ENCODE peak calls at places on chromosomes 4 and X, in six cellular contexts. U is SK-N-SH, G is tibial artery, W is glutamatergic neuron, O is epithelial cell of esophagus, H is GM06990. Q is an unnamed sample.
A peak's percentile ranks its signal among the peaks of the same experiment; 100 is the strongest.

GRCh38 chr4:2266181-2266580 is 4.3 kb upstream of the MXD4 start:
- DNase-seq in U (peak; percentile 48), G (peak; percentile 65), W (no peak), O (no peak), H (no peak), Q (no peak)

GRCh38 chr4:166422475-166422874 is 549.4 kb downstream of the TLL1 start:
- DNase-seq in U (no peak), G (no peak), W (no peak), O (peak; percentile 49), H (no peak), Q (no peak)

GRCh38 chrX:1925053-1925481 is 310.2 kb downstream of the ASMT start:
- DNase-seq in U (no peak), G (no peak), W (peak; percentile 42), O (no peak), H (no peak), Q (no peak)

GRCh38 chr4:125522992-125523391 is 208.2 kb downstream of the FAT4 start:
- DNase-seq in U (no peak), G (no peak), W (no peak), O (no peak), H (no peak), Q (no peak)

GRCh38 chr4:2277956-2278355 is 16.0 kb upstream of the MXD4 start:
- DNase-seq in U (no peak), G (no peak), W (no peak), O (no peak), H (no peak), Q (no peak)

GRCh38 chr4:139645458-139645857 is 20.2 kb upstream of the MGST2 start:
- DNase-seq in U (no peak), G (no peak), W (no peak), O (peak; percentile 96), H (no peak), Q (no peak)

GRCh38 chrX:130086414-130087207 is 23.7 kb downstream of the ELF4 start:
- DNase-seq in U (no peak), G (no peak), W (no peak), O (no peak), H (peak; percentile 80), Q (peak; percentile 56)

GRCh38 chr4:31741321-31741720 is 1021.2 kb downstream of the PCDH7 start:
- DNase-seq in U (no peak), G (no peak), W (no peak), O (peak; percentile 64), H (no peak), Q (no peak)

GRCh38 chr4:76687730-76688441 is 210.1 kb downstream of the SOWAHB start:
- DNase-seq in U (peak; percentile 52), G (no peak), W (no peak), O (no peak), H (no peak), Q (no peak)

GRCh38 chrX:55818673-55819375 is 101.3 kb downstream of the RRAGB start:
- DNase-seq in U (no peak), G (no peak), W (no peak), O (peak; percentile 13), H (no peak), Q (no peak)

GRCh38 chr4:140185725-140186124 is 31.7 kb upstream of the MAML3 start:
- DNase-seq in U (no peak), G (no peak), W (no peak), O (no peak), H (no peak), Q (no peak)

GRCh38 chr4:13529130-13529919 is 15.0 kb downstream of the NKX3-2 start:
- DNase-seq in U (peak; percentile 30), G (no peak), W (no peak), O (no peak), H (no peak), Q (no peak)

GRCh38 chr4:94957030-94957429 is 199.3 kb downstream of the BMPR1B start:
- DNase-seq in U (no peak), G (no peak), W (no peak), O (peak; percentile 33), H (no peak), Q (no peak)

GRCh38 chr4:40645576-40645975 is 15.9 kb upstream of the RBM47 start:
- DNase-seq in U (no peak), G (no peak), W (no peak), O (no peak), H (no peak), Q (no peak)

GRCh38 chr4:113384600-113384999 is 335.1 kb downstream of the ANK2 start:
- DNase-seq in U (no peak), G (no peak), W (no peak), O (peak; percentile 67), H (no peak), Q (no peak)

GRCh38 chrX:154712781-154713391 is 38.0 kb downstream of the GAB3 start:
- DNase-seq in U (no peak), G (no peak), W (no peak), O (peak; percentile 75), H (peak; percentile 57), Q (no peak)

GRCh38 chr4:46399440-46399839 is 9.5 kb upstream of the GABRA2 start:
- DNase-seq in U (no peak), G (no peak), W (no peak), O (no peak), H (no peak), Q (no peak)

GRCh38 chr4:183541081-183542045 is 36.5 kb downstream of the ING2 start:
- DNase-seq in U (no peak), G (no peak), W (peak; percentile 44), O (no peak), H (no peak), Q (no peak)

GRCh38 chr4:151753056-151753455 is 7.8 kb downstream of the GATB start:
- DNase-seq in U (no peak), G (no peak), W (no peak), O (peak; percentile 93), H (no peak), Q (no peak)

GRCh38 chr4:137039369-137039768 is 492.9 kb downstream of the PCDH18 start:
- DNase-seq in U (no peak), G (no peak), W (no peak), O (no peak), H (no peak), Q (no peak)

GRCh38 chrX:30735839-30736238 is 82.6 kb downstream of the GK start:
- DNase-seq in U (peak; percentile 45), G (peak; percentile 36), W (peak; percentile 70), O (peak; percentile 62), H (peak; percentile 27), Q (peak; percentile 20)

GRCh38 chr4:86717651-86718050 is 123.5 kb downstream of the PTPN13 start:
- DNase-seq in U (no peak), G (no peak), W (no peak), O (no peak), H (no peak), Q (no peak)

GRCh38 chrX:9606971-9607370 is 142.1 kb downstream of the TBL1X start:
- DNase-seq in U (no peak), G (no peak), W (no peak), O (no peak), H (no peak), Q (no peak)

GRCh38 chr4:39825741-39826231 is 127.8 kb downstream of the UBE2K start:
- DNase-seq in U (no peak), G (no peak), W (no peak), O (peak; percentile 22), H (no peak), Q (no peak)

GRCh38 chrX:9730752-9731151 is 34.9 kb downstream of the GPR143 start:
- DNase-seq in U (no peak), G (no peak), W (no peak), O (peak; percentile 90), H (no peak), Q (no peak)

GRCh38 chr4:15653864-15654391 is 1.2 kb downstream of the FBXL5 start:
- DNase-seq in U (peak; percentile 54), G (no peak), W (no peak), O (peak; percentile 46), H (no peak), Q (no peak)

GRCh38 chr4:14100349-14100748 is 472.8 kb upstream of the BOD1L1 start:
- DNase-seq in U (peak; percentile 12), G (no peak), W (no peak), O (no peak), H (no peak), Q (no peak)

GRCh38 chr4:25925486-25926201 is 11.6 kb downstream of the SMIM20 start:
- DNase-seq in U (peak; percentile 64), G (peak; percentile 41), W (peak; percentile 54), O (peak; percentile 49), H (no peak), Q (no peak)
- TF ChIP-seq CTCF in U (peak; percentile 52), G (peak; percentile 13), W (peak; percentile 39), O (peak; percentile 61), H (peak; percentile 82), Q (peak; percentile 8)

DNA sequence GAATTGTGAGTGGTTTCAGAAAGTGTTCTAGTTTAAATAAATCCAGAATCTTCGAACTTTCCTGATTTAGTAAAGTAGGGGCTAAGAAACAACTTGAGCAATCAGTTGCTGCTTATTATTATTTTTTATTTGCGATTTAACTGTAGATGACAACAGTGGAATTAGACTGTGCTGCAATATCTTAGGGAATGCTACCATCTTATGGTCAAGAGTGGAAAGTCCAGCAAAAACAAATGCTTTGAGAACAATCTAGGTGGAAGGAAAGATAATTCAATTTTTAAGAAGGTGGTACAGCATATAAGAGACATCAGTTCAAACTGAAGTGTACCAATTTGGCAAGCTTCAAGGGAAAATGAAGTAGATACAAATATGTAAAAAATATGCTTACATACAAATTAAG is 73.3 kb downstream of the CYLC1 start:
- DNase-seq in U (no peak), G (no peak), W (no peak), O (no peak), H (no peak), Q (no peak)
- TF ChIP-seq CTCF in U (peak; percentile 39), G (no peak), W (no peak), O (no peak), H (no peak), Q (no peak)

DNA sequence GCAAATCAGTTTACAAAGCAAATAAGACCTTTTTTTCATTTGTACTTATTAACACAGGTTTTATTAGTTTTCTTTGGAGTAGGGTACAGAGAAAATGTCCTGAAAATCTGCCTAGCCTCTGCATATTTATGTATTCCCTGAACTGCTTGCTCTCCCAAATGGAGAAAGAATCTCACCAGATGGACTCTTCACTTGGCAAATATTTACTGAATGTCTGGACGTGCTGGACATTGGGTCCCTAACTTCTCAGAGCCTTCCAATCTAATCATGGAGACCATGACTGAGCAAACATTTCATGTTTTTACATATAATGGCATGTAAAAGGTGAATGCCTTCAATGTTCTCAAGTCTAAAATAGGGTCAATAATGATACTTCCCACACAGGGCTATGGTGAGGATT is 126.0 kb downstream of the CHRDL1 start:
- DNase-seq in U (no peak), G (no peak), W (no peak), O (no peak), H (no peak), Q (no peak)
- TF ChIP-seq CTCF in U (no peak), G (no peak), W (no peak), O (no peak), H (no peak), Q (no peak)

DNA sequence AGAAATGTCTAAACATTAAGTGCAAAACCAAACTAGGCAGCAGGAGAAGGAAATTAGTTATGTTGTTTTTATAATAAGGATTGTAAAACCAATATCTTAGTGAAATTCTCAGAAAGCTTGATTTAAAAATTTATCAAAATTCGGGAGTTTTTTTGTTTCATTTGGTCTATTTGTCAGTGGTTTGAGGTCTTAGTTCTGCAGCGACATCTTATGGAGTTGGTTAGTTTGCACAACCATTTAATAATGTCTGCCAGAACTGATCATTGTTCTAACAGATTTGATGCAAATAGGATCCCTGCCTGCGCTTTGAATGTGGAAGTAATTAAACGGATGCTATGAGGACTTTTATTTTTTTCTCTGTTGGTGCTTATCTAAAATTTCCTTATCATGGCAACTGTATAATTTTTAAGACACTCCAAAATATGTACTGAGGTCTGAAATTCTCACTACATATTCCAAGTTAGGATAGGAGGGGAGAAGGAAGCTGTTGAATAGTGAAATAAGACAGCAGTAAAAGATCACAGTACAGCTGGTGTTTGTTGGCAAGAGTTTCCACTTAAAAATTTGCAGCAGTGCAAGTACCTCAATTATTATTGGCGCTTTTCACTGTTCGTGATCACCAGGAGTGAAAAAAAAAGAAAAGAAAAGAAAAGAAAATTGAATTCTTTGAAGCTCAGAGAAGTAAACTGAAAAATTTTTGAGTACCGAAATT is 2521.4 kb downstream of the ARAP2 start:
- DNase-seq in U (peak; percentile 5), G (no peak), W (no peak), O (no peak), H (no peak), Q (no peak)
- TF ChIP-seq CTCF in U (peak; percentile 48), G (no peak), W (no peak), O (peak; percentile 5), H (no peak), Q (no peak)

Q was measured in natural killer cell.